ENCODE peak calls at places on chromosome 19, in six cellular contexts. One of them, this sample, is unnamed.

GRCh38 chr19:50821622-50822021 is 2.0 kb downstream of the KLK1 start:
- DNase-seq in H1: no peak
- DNase-seq in GM12878: no peak
- DNase-seq in HepG2: no peak
- DNase-seq in GM12892: no peak
- DNase-seq in K562: no peak
- DNase-seq in this sample: no peak

GRCh38 chr19:35742121-35742724 is at the start of gene IGFLR1:
- DNase-seq in H1: no peak
- DNase-seq in GM12878: peak
- DNase-seq in HepG2: no peak
- DNase-seq in GM12892: no peak
- DNase-seq in K562: no peak
- DNase-seq in this sample: peak

GRCh38 chr19:32566246-32566830 is 14.7 kb upstream of the PDCD5 start:
- DNase-seq in H1: no peak
- DNase-seq in GM12878: no peak
- DNase-seq in HepG2: no peak
- DNase-seq in GM12892: no peak
- DNase-seq in K562: no peak
- DNase-seq in this sample: no peak

GRCh38 chr19:56477429-56478338 is 539 bp upstream of the ZNF667 start:
- DNase-seq in H1: peak
- DNase-seq in GM12878: no peak
- DNase-seq in HepG2: no peak
- DNase-seq in GM12892: no peak
- DNase-seq in K562: peak
- DNase-seq in this sample: no peak

GRCh38 chr19:33800012-33800680 is 3.5 kb downstream of the KCTD15 start:
- DNase-seq in H1: no peak
- DNase-seq in GM12878: no peak
- DNase-seq in HepG2: no peak
- DNase-seq in GM12892: no peak
- DNase-seq in K562: no peak
- DNase-seq in this sample: no peak

GRCh38 chr19:54916822-54917221 is 10.9 kb downstream of the NCR1 start:
- DNase-seq in H1: no peak
- DNase-seq in GM12878: peak
- DNase-seq in HepG2: no peak
- DNase-seq in GM12892: no peak
- DNase-seq in K562: no peak
- DNase-seq in this sample: no peak

GRCh38 chr19:55146648-55147218 is 2.3 kb downstream of the TNNT1 start:
- DNase-seq in H1: peak
- DNase-seq in GM12878: no peak
- DNase-seq in HepG2: peak
- DNase-seq in GM12892: no peak
- DNase-seq in K562: peak
- DNase-seq in this sample: no peak

GRCh38 chr19:28586501-28586900 is 626.5 kb downstream of the UQCRFS1 start:
- DNase-seq in H1: no peak
- DNase-seq in GM12878: no peak
- DNase-seq in HepG2: no peak
- DNase-seq in GM12892: no peak
- DNase-seq in K562: no peak
- DNase-seq in this sample: no peak

GRCh38 chr19:48900477-48901452 is 653 bp downstream of the NUCB1 start:
- DNase-seq in H1: no peak
- DNase-seq in GM12878: no peak
- DNase-seq in HepG2: peak
- DNase-seq in GM12892: no peak
- DNase-seq in K562: no peak
- DNase-seq in this sample: no peak

GRCh38 chr19:38617764-38618589 is at the start of gene MAP4K1:
- DNase-seq in H1: no peak
- DNase-seq in GM12878: peak
- DNase-seq in HepG2: no peak
- DNase-seq in GM12892: peak
- DNase-seq in K562: peak
- DNase-seq in this sample: peak

GRCh38 chr19:3366761-3367571 is 583 bp downstream of the NFIC start:
- DNase-seq in H1: peak
- DNase-seq in GM12878: no peak
- DNase-seq in HepG2: no peak
- DNase-seq in GM12892: peak
- DNase-seq in K562: peak
- DNase-seq in this sample: no peak

GRCh38 chr19:30739394-30739793 is 367.2 kb downstream of the ZNF536 start:
- DNase-seq in H1: no peak
- DNase-seq in GM12878: no peak
- DNase-seq in HepG2: no peak
- DNase-seq in GM12892: no peak
- DNase-seq in K562: no peak
- DNase-seq in this sample: no peak

GRCh38 chr19:37991841-37992248 is 84.8 kb downstream of the SIPA1L3 start:
- DNase-seq in H1: no peak
- DNase-seq in GM12878: no peak
- DNase-seq in HepG2: peak
- DNase-seq in GM12892: no peak
- DNase-seq in K562: no peak
- DNase-seq in this sample: no peak

GRCh38 chr19:13646758-13647157 is 117.6 kb upstream of the MRI1 start:
- DNase-seq in H1: no peak
- DNase-seq in GM12878: no peak
- DNase-seq in HepG2: no peak
- DNase-seq in GM12892: no peak
- DNase-seq in K562: no peak
- DNase-seq in this sample: no peak

GRCh38 chr19:796692-797527 is at the start of gene PTBP1:
- DNase-seq in H1: peak
- DNase-seq in GM12878: peak
- DNase-seq in HepG2: peak
- DNase-seq in GM12892: peak
- DNase-seq in K562: peak
- DNase-seq in this sample: peak
- TF ChIP-seq TAF1 in H1: peak
- TF ChIP-seq TAF1 in GM12878: peak
- TF ChIP-seq TAF1 in HepG2: peak
- TF ChIP-seq TAF1 in GM12892: peak
- TF ChIP-seq TAF1 in K562: peak
- TF ChIP-seq TAF1 in this sample: peak

GRCh38 chr19:29667390-29667783 is 2.1 kb downstream of the PLEKHF1 start:
- DNase-seq in H1: no peak
- DNase-seq in GM12878: no peak
- DNase-seq in HepG2: no peak
- DNase-seq in GM12892: no peak
- DNase-seq in K562: no peak
- DNase-seq in this sample: no peak
- TF ChIP-seq POLR2A in H1: no peak
- TF ChIP-seq POLR2A in GM12878: no peak
- TF ChIP-seq POLR2A in HepG2: no peak
- TF ChIP-seq POLR2A in GM12892: no peak
- TF ChIP-seq POLR2A in K562: no peak
- TF ChIP-seq POLR2A in this sample: no peak

GRCh38 chr19:46604781-46605355 is 3.7 kb downstream of the CALM3 start:
- DNase-seq in H1: no peak
- DNase-seq in GM12878: no peak
- DNase-seq in HepG2: no peak
- DNase-seq in GM12892: no peak
- DNase-seq in K562: no peak
- DNase-seq in this sample: no peak

GRCh38 chr19:46603195-46603637 is 2.1 kb downstream of the CALM3 start:
- DNase-seq in H1: no peak
- DNase-seq in GM12878: no peak
- DNase-seq in HepG2: peak
- DNase-seq in GM12892: no peak
- DNase-seq in K562: peak
- DNase-seq in this sample: no peak

GRCh38 chr19:46605356-46605821 is 4.3 kb downstream of the CALM3 start:
- DNase-seq in H1: no peak
- DNase-seq in GM12878: no peak
- DNase-seq in HepG2: no peak
- DNase-seq in GM12892: no peak
- DNase-seq in K562: no peak
- DNase-seq in this sample: no peak

GRCh38 chr19:46602392-46603194 is 1.5 kb downstream of the CALM3 start:
- DNase-seq in H1: no peak
- DNase-seq in GM12878: no peak
- DNase-seq in HepG2: no peak
- DNase-seq in GM12892: no peak
- DNase-seq in K562: no peak
- DNase-seq in this sample: no peak

DNA sequence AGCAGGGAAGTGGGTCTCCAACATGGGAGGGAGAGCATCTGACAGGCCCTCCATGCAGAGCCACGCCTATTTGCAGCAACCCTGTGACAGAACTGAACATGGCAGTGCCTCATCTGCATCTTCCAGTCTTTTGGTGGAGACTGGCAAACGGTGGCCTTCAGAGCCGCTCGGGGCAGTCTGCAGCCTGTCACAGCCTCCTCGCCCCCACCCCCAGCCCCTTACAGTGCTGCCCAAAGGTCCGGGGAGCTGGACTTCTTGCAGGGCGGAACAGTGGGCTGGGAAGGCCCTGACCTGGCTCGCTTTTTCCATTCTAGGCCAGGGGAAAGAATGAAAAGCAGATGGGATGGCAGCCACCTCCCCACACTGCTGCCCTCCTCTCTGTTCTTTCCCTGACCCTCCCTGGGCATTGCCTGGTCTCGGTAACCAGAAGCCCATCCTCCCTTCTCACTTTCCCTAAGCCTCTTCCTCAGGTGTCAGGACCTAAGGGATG is 2.7 kb downstream of the CALM3 start:
- DNase-seq in H1: no peak
- DNase-seq in GM12878: no peak
- DNase-seq in HepG2: no peak
- DNase-seq in GM12892: no peak
- DNase-seq in K562: no peak
- DNase-seq in this sample: no peak
- TF ChIP-seq TAF1 in H1: no peak
- TF ChIP-seq TAF1 in GM12878: no peak
- TF ChIP-seq TAF1 in HepG2: no peak
- TF ChIP-seq TAF1 in GM12892: no peak
- TF ChIP-seq TAF1 in K562: no peak
- TF ChIP-seq TAF1 in this sample: no peak

DNA sequence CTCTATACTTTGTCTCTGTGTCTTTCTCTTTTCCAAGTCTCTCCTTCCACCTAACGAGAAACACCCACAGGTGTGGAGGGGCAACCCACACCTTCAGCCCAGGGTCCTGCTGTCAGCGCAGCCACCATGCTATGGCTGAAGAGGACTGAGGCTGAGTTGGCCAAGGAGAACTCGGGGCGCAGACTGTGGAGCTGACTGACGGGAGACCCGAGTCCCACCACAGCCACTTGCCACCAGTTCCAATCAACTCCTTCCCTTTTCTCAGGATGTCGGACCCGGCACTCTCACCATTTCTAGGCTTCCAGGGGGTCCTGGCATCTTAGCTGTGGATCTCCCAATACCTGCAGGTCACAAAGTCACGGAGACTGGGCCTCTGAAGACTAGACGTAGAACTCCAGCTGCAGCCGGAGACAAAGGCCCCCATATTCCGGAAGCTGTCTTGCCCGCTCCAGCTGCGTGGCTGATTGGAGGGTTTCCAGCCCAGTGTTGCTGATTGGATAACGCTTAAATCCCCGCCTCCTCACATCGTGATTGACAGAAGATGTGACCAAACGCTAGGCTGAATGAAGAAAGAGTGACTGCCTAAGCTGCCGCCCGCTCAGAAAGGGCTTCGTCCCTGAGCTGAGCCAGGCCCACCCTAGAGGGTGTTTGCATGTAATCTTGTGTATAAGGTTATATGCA is 63.6 kb downstream of the ZNF429 start:
- DNase-seq in H1: no peak
- DNase-seq in GM12878: no peak
- DNase-seq in HepG2: no peak
- DNase-seq in GM12892: no peak
- DNase-seq in K562: no peak
- DNase-seq in this sample: peak
- TF ChIP-seq POLR2A in H1: no peak
- TF ChIP-seq POLR2A in GM12878: no peak
- TF ChIP-seq POLR2A in HepG2: no peak
- TF ChIP-seq POLR2A in GM12892: no peak
- TF ChIP-seq POLR2A in K562: no peak
- TF ChIP-seq POLR2A in this sample: no peak

GRCh38 chr19:10887616-10888367 is 16.4 kb downstream of the CARM1 start:
- DNase-seq in H1: no peak
- DNase-seq in GM12878: no peak
- DNase-seq in HepG2: no peak
- DNase-seq in GM12892: no peak
- DNase-seq in K562: no peak
- DNase-seq in this sample: no peak

GRCh38 chr19:10891360-10892108 is 20.2 kb downstream of the CARM1 start:
- DNase-seq in H1: no peak
- DNase-seq in GM12878: no peak
- DNase-seq in HepG2: no peak
- DNase-seq in GM12892: no peak
- DNase-seq in K562: no peak
- DNase-seq in this sample: no peak

GRCh38 chr19:10892256-10892655 is 20.9 kb downstream of the CARM1 start:
- DNase-seq in H1: no peak
- DNase-seq in GM12878: no peak
- DNase-seq in HepG2: no peak
- DNase-seq in GM12892: no peak
- DNase-seq in K562: no peak
- DNase-seq in this sample: no peak

GRCh38 chr19:10888421-10888866 is 17.1 kb downstream of the CARM1 start:
- DNase-seq in H1: no peak
- DNase-seq in GM12878: no peak
- DNase-seq in HepG2: no peak
- DNase-seq in GM12892: no peak
- DNase-seq in K562: no peak
- DNase-seq in this sample: peak

DNA sequence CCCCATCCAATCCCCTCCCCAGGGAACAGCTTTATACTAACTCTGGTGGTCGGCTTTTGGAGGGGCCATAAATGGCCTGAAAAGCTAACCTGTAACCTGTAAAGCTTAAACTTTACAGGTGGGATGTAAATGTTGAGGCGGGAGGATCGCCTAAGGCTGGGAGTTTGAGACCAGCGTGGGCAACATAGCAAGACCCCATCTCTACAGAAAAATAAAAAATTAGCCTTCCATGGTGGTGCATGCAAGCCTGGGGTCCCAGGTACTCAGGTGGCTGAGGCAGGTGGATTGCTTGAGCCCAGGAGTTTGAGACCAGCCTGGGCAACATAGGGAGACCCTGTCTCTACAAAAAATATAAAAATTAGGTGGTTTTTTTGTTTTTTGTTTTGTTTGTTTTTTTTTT is 18.5 kb downstream of the CARM1 start:
- DNase-seq in H1: no peak
- DNase-seq in GM12878: no peak
- DNase-seq in HepG2: no peak
- DNase-seq in GM12892: no peak
- DNase-seq in K562: no peak
- DNase-seq in this sample: no peak
- TF ChIP-seq TAF1 in H1: no peak
- TF ChIP-seq TAF1 in GM12878: no peak
- TF ChIP-seq TAF1 in HepG2: no peak
- TF ChIP-seq TAF1 in GM12892: no peak
- TF ChIP-seq TAF1 in K562: no peak
- TF ChIP-seq TAF1 in this sample: no peak